ENCODE peak calls at places on chromosomes 13 and 19, in nine cellular contexts. One of them, this sample, is unnamed.

GRCh38 chr13:101624210-101624922 is 171.9 kb downstream of the ITGBL1 start:
- DNase-seq in activated naive CD4-positive, alpha-beta T cell treated with Interleukin-2 at 50 U/mL for 16 hours: no peak
- DNase-seq in AG20443: no peak
- DNase-seq in right cardiac atrium: no peak
- DNase-seq in Right ventricle myocardium superior: no peak
- DNase-seq in ascending aorta: no peak
- DNase-seq in mucosa of descending colon: no peak
- DNase-seq in AG04450: no peak
- DNase-seq in AG08396: no peak
- DNase-seq in this sample: no peak

GRCh38 chr13:112912726-112913440 is 56.1 kb upstream of the MCF2L start:
- DNase-seq in activated naive CD4-positive, alpha-beta T cell treated with Interleukin-2 at 50 U/mL for 16 hours: no peak
- DNase-seq in AG20443: no peak
- DNase-seq in right cardiac atrium: no peak
- DNase-seq in Right ventricle myocardium superior: no peak
- DNase-seq in ascending aorta: no peak
- DNase-seq in mucosa of descending colon: no peak
- DNase-seq in AG04450: no peak
- DNase-seq in AG08396: no peak
- DNase-seq in this sample: no peak

GRCh38 chr13:108102771-108103170 is 112.6 kb downstream of the LIG4 start:
- DNase-seq in activated naive CD4-positive, alpha-beta T cell treated with Interleukin-2 at 50 U/mL for 16 hours: no peak
- DNase-seq in AG20443: no peak
- DNase-seq in right cardiac atrium: no peak
- DNase-seq in Right ventricle myocardium superior: no peak
- DNase-seq in ascending aorta: no peak
- DNase-seq in mucosa of descending colon: no peak
- DNase-seq in AG04450: no peak
- DNase-seq in AG08396: no peak
- DNase-seq in this sample: peak

GRCh38 chr19:2887391-2887914 is 13.3 kb upstream of the ZNF57 start:
- DNase-seq in activated naive CD4-positive, alpha-beta T cell treated with Interleukin-2 at 50 U/mL for 16 hours: no peak
- DNase-seq in AG20443: peak
- DNase-seq in right cardiac atrium: no peak
- DNase-seq in Right ventricle myocardium superior: no peak
- DNase-seq in ascending aorta: no peak
- DNase-seq in mucosa of descending colon: peak
- DNase-seq in AG04450: peak
- DNase-seq in AG08396: peak
- DNase-seq in this sample: peak

GRCh38 chr13:24252136-24252535 is 57.2 kb upstream of the C1QTNF9 start:
- DNase-seq in activated naive CD4-positive, alpha-beta T cell treated with Interleukin-2 at 50 U/mL for 16 hours: no peak
- DNase-seq in AG20443: no peak
- DNase-seq in right cardiac atrium: no peak
- DNase-seq in Right ventricle myocardium superior: no peak
- DNase-seq in ascending aorta: no peak
- DNase-seq in mucosa of descending colon: no peak
- DNase-seq in AG04450: no peak
- DNase-seq in AG08396: no peak
- DNase-seq in this sample: no peak

GRCh38 chr19:870963-871401 is 11.5 kb downstream of the CFD start:
- DNase-seq in activated naive CD4-positive, alpha-beta T cell treated with Interleukin-2 at 50 U/mL for 16 hours: no peak
- DNase-seq in AG20443: no peak
- DNase-seq in right cardiac atrium: peak
- DNase-seq in Right ventricle myocardium superior: peak
- DNase-seq in ascending aorta: no peak
- DNase-seq in mucosa of descending colon: no peak
- DNase-seq in AG04450: no peak
- DNase-seq in AG08396: no peak
- DNase-seq in this sample: no peak

GRCh38 chr13:23516706-23517105 is 53.5 kb upstream of the TNFRSF19 start:
- DNase-seq in activated naive CD4-positive, alpha-beta T cell treated with Interleukin-2 at 50 U/mL for 16 hours: no peak
- DNase-seq in AG20443: no peak
- DNase-seq in right cardiac atrium: no peak
- DNase-seq in Right ventricle myocardium superior: no peak
- DNase-seq in ascending aorta: no peak
- DNase-seq in mucosa of descending colon: no peak
- DNase-seq in AG04450: no peak
- DNase-seq in AG08396: no peak
- DNase-seq in this sample: no peak

GRCh38 chr13:35771898-35772297 is 295.4 kb upstream of the MAB21L1 start:
- DNase-seq in activated naive CD4-positive, alpha-beta T cell treated with Interleukin-2 at 50 U/mL for 16 hours: no peak
- DNase-seq in AG20443: peak
- DNase-seq in right cardiac atrium: no peak
- DNase-seq in Right ventricle myocardium superior: no peak
- DNase-seq in ascending aorta: no peak
- DNase-seq in mucosa of descending colon: no peak
- DNase-seq in AG04450: peak
- DNase-seq in AG08396: peak
- DNase-seq in this sample: peak

GRCh38 chr13:106917673-106918652 is 350.0 kb upstream of the ARGLU1 start:
- DNase-seq in activated naive CD4-positive, alpha-beta T cell treated with Interleukin-2 at 50 U/mL for 16 hours: peak
- DNase-seq in AG20443: peak
- DNase-seq in right cardiac atrium: peak
- DNase-seq in Right ventricle myocardium superior: peak
- DNase-seq in ascending aorta: peak
- DNase-seq in mucosa of descending colon: peak
- DNase-seq in AG04450: peak
- DNase-seq in AG08396: peak
- DNase-seq in this sample: peak

GRCh38 chr13:102564564-102564963 is 32.2 kb upstream of the TPP2 start:
- DNase-seq in activated naive CD4-positive, alpha-beta T cell treated with Interleukin-2 at 50 U/mL for 16 hours: no peak
- DNase-seq in AG20443: no peak
- DNase-seq in right cardiac atrium: no peak
- DNase-seq in Right ventricle myocardium superior: no peak
- DNase-seq in ascending aorta: no peak
- DNase-seq in mucosa of descending colon: no peak
- DNase-seq in AG04450: no peak
- DNase-seq in AG08396: no peak
- DNase-seq in this sample: no peak

GRCh38 chr13:29160862-29161261 is 340.7 kb downstream of the MTUS2 start:
- DNase-seq in activated naive CD4-positive, alpha-beta T cell treated with Interleukin-2 at 50 U/mL for 16 hours: no peak
- DNase-seq in AG20443: no peak
- DNase-seq in right cardiac atrium: no peak
- DNase-seq in Right ventricle myocardium superior: no peak
- DNase-seq in ascending aorta: no peak
- DNase-seq in mucosa of descending colon: no peak
- DNase-seq in AG04450: no peak
- DNase-seq in AG08396: no peak
- DNase-seq in this sample: no peak

GRCh38 chr13:99150575-99151370 is 49.9 kb upstream of the UBAC2 start:
- DNase-seq in activated naive CD4-positive, alpha-beta T cell treated with Interleukin-2 at 50 U/mL for 16 hours: no peak
- DNase-seq in AG20443: peak
- DNase-seq in right cardiac atrium: no peak
- DNase-seq in Right ventricle myocardium superior: no peak
- DNase-seq in ascending aorta: no peak
- DNase-seq in mucosa of descending colon: no peak
- DNase-seq in AG04450: no peak
- DNase-seq in AG08396: peak
- DNase-seq in this sample: peak

GRCh38 chr13:40536443-40537113 is 129.9 kb downstream of the FOXO1 start:
- DNase-seq in activated naive CD4-positive, alpha-beta T cell treated with Interleukin-2 at 50 U/mL for 16 hours: no peak
- DNase-seq in AG20443: no peak
- DNase-seq in right cardiac atrium: no peak
- DNase-seq in Right ventricle myocardium superior: no peak
- DNase-seq in ascending aorta: no peak
- DNase-seq in mucosa of descending colon: peak
- DNase-seq in AG04450: no peak
- DNase-seq in AG08396: no peak
- DNase-seq in this sample: no peak

GRCh38 chr13:50069255-50069654 is 54.0 kb downstream of the KCNRG start:
- DNase-seq in activated naive CD4-positive, alpha-beta T cell treated with Interleukin-2 at 50 U/mL for 16 hours: no peak
- DNase-seq in AG20443: no peak
- DNase-seq in right cardiac atrium: no peak
- DNase-seq in Right ventricle myocardium superior: no peak
- DNase-seq in ascending aorta: no peak
- DNase-seq in mucosa of descending colon: no peak
- DNase-seq in AG04450: no peak
- DNase-seq in AG08396: no peak
- DNase-seq in this sample: no peak

GRCh38 chr13:104286566-104287290 is 1220.5 kb upstream of the SLC10A2 start:
- DNase-seq in activated naive CD4-positive, alpha-beta T cell treated with Interleukin-2 at 50 U/mL for 16 hours: no peak
- DNase-seq in AG20443: no peak
- DNase-seq in right cardiac atrium: no peak
- DNase-seq in Right ventricle myocardium superior: no peak
- DNase-seq in ascending aorta: no peak
- DNase-seq in mucosa of descending colon: no peak
- DNase-seq in AG04450: no peak
- DNase-seq in AG08396: no peak
- DNase-seq in this sample: no peak

GRCh38 chr19:38736413-38737280 is 7.6 kb downstream of the CAPN12 start:
- DNase-seq in activated naive CD4-positive, alpha-beta T cell treated with Interleukin-2 at 50 U/mL for 16 hours: peak
- DNase-seq in AG20443: peak
- DNase-seq in right cardiac atrium: peak
- DNase-seq in Right ventricle myocardium superior: peak
- DNase-seq in ascending aorta: no peak
- DNase-seq in mucosa of descending colon: peak
- DNase-seq in AG04450: no peak
- DNase-seq in AG08396: peak
- DNase-seq in this sample: no peak

GRCh38 chr19:14113762-14114414 is 3.7 kb downstream of the PRKACA start:
- DNase-seq in activated naive CD4-positive, alpha-beta T cell treated with Interleukin-2 at 50 U/mL for 16 hours: peak
- DNase-seq in AG20443: no peak
- DNase-seq in right cardiac atrium: peak
- DNase-seq in Right ventricle myocardium superior: peak
- DNase-seq in ascending aorta: no peak
- DNase-seq in mucosa of descending colon: peak
- DNase-seq in AG04450: no peak
- DNase-seq in AG08396: no peak
- DNase-seq in this sample: no peak

GRCh38 chr13:30520571-30520970 is 54.8 kb upstream of the HMGB1 start:
- DNase-seq in activated naive CD4-positive, alpha-beta T cell treated with Interleukin-2 at 50 U/mL for 16 hours: no peak
- DNase-seq in AG20443: peak
- DNase-seq in right cardiac atrium: no peak
- DNase-seq in Right ventricle myocardium superior: no peak
- DNase-seq in ascending aorta: no peak
- DNase-seq in mucosa of descending colon: no peak
- DNase-seq in AG04450: peak
- DNase-seq in AG08396: peak
- DNase-seq in this sample: peak

GRCh38 chr13:71854401-71854800 is 12.6 kb downstream of the DACH1 start:
- DNase-seq in activated naive CD4-positive, alpha-beta T cell treated with Interleukin-2 at 50 U/mL for 16 hours: no peak
- DNase-seq in AG20443: no peak
- DNase-seq in right cardiac atrium: no peak
- DNase-seq in Right ventricle myocardium superior: no peak
- DNase-seq in ascending aorta: no peak
- DNase-seq in mucosa of descending colon: no peak
- DNase-seq in AG04450: no peak
- DNase-seq in AG08396: no peak
- DNase-seq in this sample: no peak

GRCh38 chr13:76455960-76456359 is 430.2 kb downstream of the KCTD12 start:
- DNase-seq in activated naive CD4-positive, alpha-beta T cell treated with Interleukin-2 at 50 U/mL for 16 hours: no peak
- DNase-seq in AG20443: no peak
- DNase-seq in right cardiac atrium: no peak
- DNase-seq in Right ventricle myocardium superior: no peak
- DNase-seq in ascending aorta: no peak
- DNase-seq in mucosa of descending colon: no peak
- DNase-seq in AG04450: peak
- DNase-seq in AG08396: peak
- DNase-seq in this sample: peak

GRCh38 chr19:10516671-10517286 is 468 bp downstream of the S1PR5 start:
- DNase-seq in activated naive CD4-positive, alpha-beta T cell treated with Interleukin-2 at 50 U/mL for 16 hours: no peak
- DNase-seq in AG20443: peak
- DNase-seq in right cardiac atrium: no peak
- DNase-seq in Right ventricle myocardium superior: no peak
- DNase-seq in ascending aorta: no peak
- DNase-seq in mucosa of descending colon: no peak
- DNase-seq in AG04450: no peak
- DNase-seq in AG08396: no peak
- DNase-seq in this sample: no peak

GRCh38 chr13:33186851-33187250 is 98.7 kb downstream of the STARD13 start:
- DNase-seq in activated naive CD4-positive, alpha-beta T cell treated with Interleukin-2 at 50 U/mL for 16 hours: no peak
- DNase-seq in AG20443: no peak
- DNase-seq in right cardiac atrium: no peak
- DNase-seq in Right ventricle myocardium superior: no peak
- DNase-seq in ascending aorta: no peak
- DNase-seq in mucosa of descending colon: no peak
- DNase-seq in AG04450: no peak
- DNase-seq in AG08396: no peak
- DNase-seq in this sample: peak

GRCh38 chr19:36215276-36216171 is 618 bp downstream of the ZNF146 start:
- DNase-seq in activated naive CD4-positive, alpha-beta T cell treated with Interleukin-2 at 50 U/mL for 16 hours: peak
- DNase-seq in AG20443: peak
- DNase-seq in right cardiac atrium: no peak
- DNase-seq in Right ventricle myocardium superior: no peak
- DNase-seq in ascending aorta: no peak
- DNase-seq in mucosa of descending colon: peak
- DNase-seq in AG04450: no peak
- DNase-seq in AG08396: peak
- DNase-seq in this sample: no peak

GRCh38 chr13:45325806-45326205 is 15.2 kb downstream of the TPT1 start:
- DNase-seq in activated naive CD4-positive, alpha-beta T cell treated with Interleukin-2 at 50 U/mL for 16 hours: no peak
- DNase-seq in AG20443: peak
- DNase-seq in right cardiac atrium: peak
- DNase-seq in Right ventricle myocardium superior: peak
- DNase-seq in ascending aorta: peak
- DNase-seq in mucosa of descending colon: peak
- DNase-seq in AG04450: peak
- DNase-seq in AG08396: peak
- DNase-seq in this sample: peak

GRCh38 chr19:18232540-18233223 is 6.4 kb upstream of the PDE4C start:
- DNase-seq in activated naive CD4-positive, alpha-beta T cell treated with Interleukin-2 at 50 U/mL for 16 hours: no peak
- DNase-seq in AG20443: no peak
- DNase-seq in right cardiac atrium: no peak
- DNase-seq in Right ventricle myocardium superior: no peak
- DNase-seq in ascending aorta: no peak
- DNase-seq in mucosa of descending colon: no peak
- DNase-seq in AG04450: no peak
- DNase-seq in AG08396: no peak
- DNase-seq in this sample: no peak

GRCh38 chr13:111388851-111389500 is 68.5 kb downstream of the TEX29 start:
- DNase-seq in activated naive CD4-positive, alpha-beta T cell treated with Interleukin-2 at 50 U/mL for 16 hours: no peak
- DNase-seq in AG20443: no peak
- DNase-seq in right cardiac atrium: no peak
- DNase-seq in Right ventricle myocardium superior: no peak
- DNase-seq in ascending aorta: no peak
- DNase-seq in mucosa of descending colon: no peak
- DNase-seq in AG04450: no peak
- DNase-seq in AG08396: no peak
- DNase-seq in this sample: no peak

GRCh38 chr13:45352031-45352430 is 11.0 kb upstream of the TPT1 start:
- DNase-seq in activated naive CD4-positive, alpha-beta T cell treated with Interleukin-2 at 50 U/mL for 16 hours: no peak
- DNase-seq in AG20443: no peak
- DNase-seq in right cardiac atrium: no peak
- DNase-seq in Right ventricle myocardium superior: no peak
- DNase-seq in ascending aorta: no peak
- DNase-seq in mucosa of descending colon: no peak
- DNase-seq in AG04450: no peak
- DNase-seq in AG08396: no peak
- DNase-seq in this sample: no peak

GRCh38 chr13:40383132-40383531 is 283.3 kb downstream of the FOXO1 start:
- DNase-seq in activated naive CD4-positive, alpha-beta T cell treated with Interleukin-2 at 50 U/mL for 16 hours: no peak
- DNase-seq in AG20443: no peak
- DNase-seq in right cardiac atrium: no peak
- DNase-seq in Right ventricle myocardium superior: no peak
- DNase-seq in ascending aorta: no peak
- DNase-seq in mucosa of descending colon: no peak
- DNase-seq in AG04450: no peak
- DNase-seq in AG08396: no peak
- DNase-seq in this sample: no peak

GRCh38 chr13:32225494-32225931 is 89.7 kb downstream of the ZAR1L start:
- DNase-seq in activated naive CD4-positive, alpha-beta T cell treated with Interleukin-2 at 50 U/mL for 16 hours: no peak
- DNase-seq in AG20443: peak
- DNase-seq in right cardiac atrium: no peak
- DNase-seq in Right ventricle myocardium superior: no peak
- DNase-seq in ascending aorta: no peak
- DNase-seq in mucosa of descending colon: no peak
- DNase-seq in AG04450: peak
- DNase-seq in AG08396: peak
- DNase-seq in this sample: no peak

GRCh38 chr13:26813626-26814348 is 53.2 kb upstream of the GPR12 start:
- DNase-seq in activated naive CD4-positive, alpha-beta T cell treated with Interleukin-2 at 50 U/mL for 16 hours: no peak
- DNase-seq in AG20443: no peak
- DNase-seq in right cardiac atrium: no peak
- DNase-seq in Right ventricle myocardium superior: no peak
- DNase-seq in ascending aorta: no peak
- DNase-seq in mucosa of descending colon: no peak
- DNase-seq in AG04450: no peak
- DNase-seq in AG08396: no peak
- DNase-seq in this sample: no peak

GRCh38 chr13:101003566-101003965 is 329.0 kb upstream of the TMTC4 start:
- DNase-seq in activated naive CD4-positive, alpha-beta T cell treated with Interleukin-2 at 50 U/mL for 16 hours: no peak
- DNase-seq in AG20443: no peak
- DNase-seq in right cardiac atrium: no peak
- DNase-seq in Right ventricle myocardium superior: no peak
- DNase-seq in ascending aorta: no peak
- DNase-seq in mucosa of descending colon: no peak
- DNase-seq in AG04450: no peak
- DNase-seq in AG08396: no peak
- DNase-seq in this sample: no peak

This sample was measured in HT1080.